ENCODE peak calls at places on chromosomes 12 and 14, in nine cellular contexts. One of them, this sample, is unnamed.

GRCh38 chr12:114480309-114481199 is 74.6 kb upstream of the TBX5 start:
- DNase-seq in AG10803: peak; percentile 41
- DNase-seq in A549: no peak
- DNase-seq in thyroid gland: no peak
- DNase-seq in colonic mucosa: no peak
- DNase-seq in astrocyte: no peak
- DNase-seq in psoas muscle: no peak
- DNase-seq in PC-3: no peak
- DNase-seq in heart right ventricle: no peak
- DNase-seq in this sample: peak; percentile 14

GRCh38 chr12:112166051-112167015 is 41.0 kb downstream of the TRAFD1 start:
- DNase-seq in heart right ventricle: no peak
- DNase-seq in AG10803: no peak
- DNase-seq in colonic mucosa: no peak
- DNase-seq in psoas muscle: no peak
- DNase-seq in A549: no peak
- DNase-seq in thyroid gland: no peak
- DNase-seq in PC-3: no peak
- DNase-seq in astrocyte: no peak
- DNase-seq in this sample: no peak

GRCh38 chr12:40325349-40325960 is 100.7 kb downstream of the LRRK2 start:
- DNase-seq in AG10803: peak; percentile 4
- DNase-seq in A549: peak; percentile 75
- DNase-seq in colonic mucosa: no peak
- DNase-seq in astrocyte: no peak
- DNase-seq in PC-3: peak; percentile 58
- DNase-seq in heart right ventricle: no peak
- DNase-seq in psoas muscle: no peak
- DNase-seq in thyroid gland: no peak
- DNase-seq in this sample: peak; percentile 59

GRCh38 chr14:68807148-68807600 is 14.3 kb upstream of the ZFP36L1 start:
- DNase-seq in psoas muscle: peak; percentile 68
- DNase-seq in thyroid gland: peak; percentile 63
- DNase-seq in PC-3: no peak
- DNase-seq in heart right ventricle: peak; percentile 77
- DNase-seq in astrocyte: peak; percentile 78
- DNase-seq in A549: peak; percentile 53
- DNase-seq in colonic mucosa: peak; percentile 76
- DNase-seq in AG10803: peak; percentile 89
- DNase-seq in this sample: peak; percentile 48

GRCh38 chr12:113222730-113223531 is 1.7 kb downstream of the TPCN1 start:
- DNase-seq in A549: peak; percentile 94
- DNase-seq in thyroid gland: peak; percentile 89
- DNase-seq in colonic mucosa: peak; percentile 88
- DNase-seq in AG10803: peak; percentile 88
- DNase-seq in astrocyte: peak; percentile 80
- DNase-seq in PC-3: peak; percentile 89
- DNase-seq in heart right ventricle: peak; percentile 82
- DNase-seq in psoas muscle: peak; percentile 79
- DNase-seq in this sample: peak; percentile 62

GRCh38 chr12:120959111-120959878 is 19.0 kb upstream of the HNF1A start:
- DNase-seq in psoas muscle: no peak
- DNase-seq in PC-3: no peak
- DNase-seq in heart right ventricle: no peak
- DNase-seq in astrocyte: no peak
- DNase-seq in colonic mucosa: no peak
- DNase-seq in A549: no peak
- DNase-seq in thyroid gland: no peak
- DNase-seq in AG10803: no peak
- DNase-seq in this sample: no peak

GRCh38 chr14:95319312-95320075 is at the start of gene CLMN:
- DNase-seq in PC-3: peak; percentile 33
- DNase-seq in astrocyte: peak; percentile 14
- DNase-seq in psoas muscle: peak; percentile 66
- DNase-seq in A549: peak; percentile 44
- DNase-seq in AG10803: peak; percentile 12
- DNase-seq in colonic mucosa: peak; percentile 70
- DNase-seq in heart right ventricle: peak; percentile 21
- DNase-seq in thyroid gland: peak; percentile 64
- DNase-seq in this sample: peak; percentile 49

GRCh38 chr14:105857816-105858675 is 331.7 kb downstream of the TMEM121 start:
- DNase-seq in colonic mucosa: no peak
- DNase-seq in AG10803: no peak
- DNase-seq in A549: no peak
- DNase-seq in heart right ventricle: no peak
- DNase-seq in psoas muscle: peak; percentile 53
- DNase-seq in thyroid gland: no peak
- DNase-seq in PC-3: no peak
- DNase-seq in astrocyte: no peak
- DNase-seq in this sample: no peak

GRCh38 chr12:863285-863684 is 86.2 kb downstream of the RAD52 start:
- DNase-seq in thyroid gland: no peak
- DNase-seq in colonic mucosa: no peak
- DNase-seq in psoas muscle: no peak
- DNase-seq in PC-3: no peak
- DNase-seq in astrocyte: no peak
- DNase-seq in AG10803: no peak
- DNase-seq in heart right ventricle: no peak
- DNase-seq in A549: no peak
- DNase-seq in this sample: no peak

GRCh38 chr14:24394275-24394674 is 4.5 kb upstream of the NYNRIN start:
- DNase-seq in heart right ventricle: no peak
- DNase-seq in psoas muscle: no peak
- DNase-seq in AG10803: no peak
- DNase-seq in PC-3: peak; percentile 13
- DNase-seq in A549: peak; percentile 14
- DNase-seq in astrocyte: no peak
- DNase-seq in thyroid gland: no peak
- DNase-seq in colonic mucosa: no peak
- DNase-seq in this sample: peak; percentile 30

GRCh38 chr12:121857322-121858246 is 1.1 kb downstream of the HPD start:
- DNase-seq in AG10803: peak; percentile 10
- DNase-seq in PC-3: no peak
- DNase-seq in colonic mucosa: no peak
- DNase-seq in psoas muscle: no peak
- DNase-seq in thyroid gland: no peak
- DNase-seq in heart right ventricle: no peak
- DNase-seq in A549: no peak
- DNase-seq in astrocyte: peak; percentile 10
- DNase-seq in this sample: no peak

GRCh38 chr14:55731881-55732498 is 152.0 kb downstream of the KTN1 start:
- DNase-seq in A549: no peak
- DNase-seq in colonic mucosa: peak; percentile 75
- DNase-seq in AG10803: peak; percentile 8
- DNase-seq in astrocyte: no peak
- DNase-seq in psoas muscle: no peak
- DNase-seq in heart right ventricle: peak; percentile 47
- DNase-seq in PC-3: peak; percentile 80
- DNase-seq in thyroid gland: peak; percentile 42
- DNase-seq in this sample: peak; percentile 47

GRCh38 chr12:10618338-10618987 is 5.1 kb upstream of the MAGOHB start:
- DNase-seq in astrocyte: peak; percentile 83
- DNase-seq in thyroid gland: no peak
- DNase-seq in psoas muscle: no peak
- DNase-seq in A549: peak; percentile 58
- DNase-seq in heart right ventricle: no peak
- DNase-seq in AG10803: peak; percentile 88
- DNase-seq in colonic mucosa: no peak
- DNase-seq in PC-3: peak; percentile 85
- DNase-seq in this sample: peak; percentile 87

GRCh38 chr12:21987786-21988185 is 46.6 kb upstream of the ABCC9 start:
- DNase-seq in heart right ventricle: no peak
- DNase-seq in thyroid gland: no peak
- DNase-seq in colonic mucosa: no peak
- DNase-seq in AG10803: no peak
- DNase-seq in psoas muscle: no peak
- DNase-seq in PC-3: no peak
- DNase-seq in astrocyte: no peak
- DNase-seq in A549: no peak
- DNase-seq in this sample: no peak

GRCh38 chr12:66129934-66130266 is 650 bp downstream of the LLPH start:
- DNase-seq in psoas muscle: no peak
- DNase-seq in A549: peak; percentile 17
- DNase-seq in astrocyte: peak; percentile 23
- DNase-seq in AG10803: peak; percentile 21
- DNase-seq in colonic mucosa: no peak
- DNase-seq in PC-3: no peak
- DNase-seq in heart right ventricle: no peak
- DNase-seq in thyroid gland: no peak
- DNase-seq in this sample: peak; percentile 32

GRCh38 chr12:1272132-1272531 is 281.1 kb downstream of the ERC1 start:
- DNase-seq in heart right ventricle: no peak
- DNase-seq in astrocyte: no peak
- DNase-seq in AG10803: no peak
- DNase-seq in thyroid gland: no peak
- DNase-seq in psoas muscle: no peak
- DNase-seq in PC-3: no peak
- DNase-seq in A549: no peak
- DNase-seq in colonic mucosa: no peak
- DNase-seq in this sample: no peak

GRCh38 chr12:39587247-39587646 is 32.4 kb downstream of the ABCD2 start:
- DNase-seq in thyroid gland: no peak
- DNase-seq in psoas muscle: no peak
- DNase-seq in PC-3: peak; percentile 45
- DNase-seq in colonic mucosa: no peak
- DNase-seq in AG10803: peak; percentile 1
- DNase-seq in astrocyte: no peak
- DNase-seq in heart right ventricle: peak; percentile 13
- DNase-seq in A549: peak; percentile 18
- DNase-seq in this sample: peak; percentile 25

GRCh38 chr12:117850048-117850447 is 118.7 kb downstream of the KSR2 start:
- DNase-seq in colonic mucosa: peak; percentile 22
- DNase-seq in astrocyte: peak; percentile 21
- DNase-seq in heart right ventricle: no peak
- DNase-seq in AG10803: peak; percentile 51
- DNase-seq in thyroid gland: peak; percentile 26
- DNase-seq in A549: peak; percentile 77
- DNase-seq in PC-3: peak; percentile 80
- DNase-seq in psoas muscle: no peak
- DNase-seq in this sample: peak; percentile 44

GRCh38 chr12:19373569-19373968 is 65.7 kb upstream of the AEBP2 start:
- DNase-seq in heart right ventricle: no peak
- DNase-seq in thyroid gland: no peak
- DNase-seq in A549: no peak
- DNase-seq in astrocyte: no peak
- DNase-seq in colonic mucosa: no peak
- DNase-seq in psoas muscle: no peak
- DNase-seq in PC-3: peak; percentile 19
- DNase-seq in AG10803: no peak
- DNase-seq in this sample: peak; percentile 23

GRCh38 chr12:34605955-34606748 is 583.9 kb downstream of the ALG10 start:
- DNase-seq in astrocyte: no peak
- DNase-seq in thyroid gland: no peak
- DNase-seq in PC-3: no peak
- DNase-seq in A549: no peak
- DNase-seq in AG10803: no peak
- DNase-seq in colonic mucosa: no peak
- DNase-seq in heart right ventricle: no peak
- DNase-seq in psoas muscle: no peak
- DNase-seq in this sample: no peak

GRCh38 chr14:81550001-81550642 is 16.5 kb upstream of the SEL1L start:
- DNase-seq in AG10803: no peak
- DNase-seq in astrocyte: no peak
- DNase-seq in A549: no peak
- DNase-seq in thyroid gland: no peak
- DNase-seq in psoas muscle: no peak
- DNase-seq in colonic mucosa: no peak
- DNase-seq in PC-3: no peak
- DNase-seq in heart right ventricle: no peak
- DNase-seq in this sample: no peak

GRCh38 chr12:105084251-105085250 is at the start of gene ALDH1L2:
- DNase-seq in colonic mucosa: peak; percentile 88
- DNase-seq in heart right ventricle: peak; percentile 74
- DNase-seq in psoas muscle: peak; percentile 91
- DNase-seq in thyroid gland: peak; percentile 66
- DNase-seq in AG10803: peak; percentile 95
- DNase-seq in A549: peak; percentile 90
- DNase-seq in PC-3: peak; percentile 82
- DNase-seq in astrocyte: peak; percentile 79
- DNase-seq in this sample: peak; percentile 93
- H3K4me3 ChIP-seq in colonic mucosa: peak within 1 kb of the TSS; percentile 51
- H3K4me3 ChIP-seq in heart right ventricle: peak within 1 kb of the TSS; percentile 65
- H3K4me3 ChIP-seq in psoas muscle: peak within 1 kb of the TSS; percentile 70
- H3K4me3 ChIP-seq in thyroid gland: peak within 1 kb of the TSS; percentile 12
- H3K4me3 ChIP-seq in AG10803: peak within 1 kb of the TSS; percentile 72
- H3K4me3 ChIP-seq in A549: peak within 1 kb of the TSS; percentile 64
- H3K4me3 ChIP-seq in PC-3: peak within 1 kb of the TSS; percentile 66
- H3K4me3 ChIP-seq in astrocyte: peak within 1 kb of the TSS; percentile 75
- H3K4me3 ChIP-seq in this sample: peak within 1 kb of the TSS; percentile 59

GRCh38 chr12:3173008-3173553 is 95.9 kb downstream of the TSPAN9 start:
- DNase-seq in thyroid gland: no peak
- DNase-seq in AG10803: no peak
- DNase-seq in colonic mucosa: no peak
- DNase-seq in heart right ventricle: no peak
- DNase-seq in psoas muscle: peak; percentile 39
- DNase-seq in PC-3: no peak
- DNase-seq in A549: no peak
- DNase-seq in astrocyte: no peak
- DNase-seq in this sample: no peak
- TF ChIP-seq CTCF in thyroid gland: no peak
- TF ChIP-seq CTCF in AG10803: no peak
- TF ChIP-seq CTCF in colonic mucosa: no peak
- TF ChIP-seq CTCF in heart right ventricle: no peak
- TF ChIP-seq CTCF in psoas muscle: no peak
- TF ChIP-seq CTCF in PC-3: no peak
- TF ChIP-seq CTCF in A549: no peak
- TF ChIP-seq CTCF in astrocyte: no peak
- TF ChIP-seq CTCF in this sample: no peak

DNA sequence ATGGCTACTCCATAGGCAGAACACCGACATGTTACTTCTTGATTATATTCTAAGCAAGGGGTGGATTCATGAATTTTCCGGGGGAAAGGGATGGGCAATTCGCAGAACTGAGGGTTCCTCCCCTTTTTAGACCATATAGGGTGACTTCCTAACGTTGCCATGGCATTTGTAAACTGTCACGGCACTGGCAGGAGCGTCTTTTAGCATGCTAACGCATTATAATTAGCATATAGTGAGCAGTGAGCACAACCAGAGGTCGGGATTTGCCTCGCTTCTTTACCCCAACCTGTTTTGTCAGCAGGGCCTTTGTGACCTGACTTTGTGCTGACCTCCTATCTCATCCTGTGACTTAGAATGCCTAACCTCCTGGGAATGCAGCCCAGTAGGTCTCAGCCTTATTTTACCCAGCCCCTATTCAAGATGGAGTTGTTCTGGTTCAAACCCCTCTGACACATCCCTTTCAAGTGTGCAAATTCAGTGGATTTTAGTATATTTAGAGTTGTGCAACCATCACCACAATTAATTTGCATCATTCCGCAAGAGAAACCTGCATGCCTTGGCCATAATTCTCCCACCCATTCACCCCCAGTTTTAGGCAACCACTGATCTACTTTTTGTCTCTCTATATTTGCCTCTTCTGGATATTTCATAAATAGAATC is 27.4 kb downstream of the PALS1 start:
- DNase-seq in thyroid gland: no peak
- DNase-seq in AG10803: peak; percentile 20
- DNase-seq in astrocyte: peak; percentile 36
- DNase-seq in PC-3: no peak
- DNase-seq in heart right ventricle: no peak
- DNase-seq in psoas muscle: no peak
- DNase-seq in A549: no peak
- DNase-seq in colonic mucosa: no peak
- DNase-seq in this sample: peak; percentile 7
- H3K4me3 ChIP-seq in thyroid gland: no peak overlapping the region
- H3K4me3 ChIP-seq in AG10803: no peak overlapping the region
- H3K4me3 ChIP-seq in astrocyte: peak overlapping the region; percentile 32
- H3K4me3 ChIP-seq in PC-3: no peak overlapping the region
- H3K4me3 ChIP-seq in heart right ventricle: peak overlapping the region; percentile 18
- H3K4me3 ChIP-seq in psoas muscle: peak overlapping the region; percentile 1
- H3K4me3 ChIP-seq in A549: no peak overlapping the region
- H3K4me3 ChIP-seq in colonic mucosa: no peak overlapping the region
- H3K4me3 ChIP-seq in this sample: no peak overlapping the region

GRCh38 chr12:38053655-38054464 is 262.7 kb upstream of the ALG10B start:
- DNase-seq in psoas muscle: no peak
- DNase-seq in astrocyte: no peak
- DNase-seq in heart right ventricle: no peak
- DNase-seq in PC-3: peak; percentile 97
- DNase-seq in thyroid gland: no peak
- DNase-seq in colonic mucosa: peak; percentile 48
- DNase-seq in A549: peak; percentile 85
- DNase-seq in AG10803: no peak
- DNase-seq in this sample: peak; percentile 46
- TF ChIP-seq CTCF in psoas muscle: no peak
- TF ChIP-seq CTCF in astrocyte: no peak
- TF ChIP-seq CTCF in heart right ventricle: no peak
- TF ChIP-seq CTCF in PC-3: peak; percentile 93
- TF ChIP-seq CTCF in thyroid gland: no peak
- TF ChIP-seq CTCF in colonic mucosa: peak; percentile 24
- TF ChIP-seq CTCF in A549: peak; percentile 73
- TF ChIP-seq CTCF in AG10803: no peak
- TF ChIP-seq CTCF in this sample: no peak

This sample was measured in epithelial cell of esophagus.